ENCODE peak calls at places on chromosome 17, in ten cellular contexts. T, W, P, X, I, N, E, J, U and C are unnamed samples.

GRCh38 chr17:50055055-50055425 is 870 bp upstream of the ITGA3 start:
- DNase-seq in T (peak; percentile 34), W (peak; percentile 22), P (peak; percentile 53), X (peak; percentile 34), I (peak; percentile 96), N (peak; percentile 68), E (no peak), J (no peak), U (peak; percentile 87), C (no peak)

GRCh38 chr17:2945299-2945698 is 118.1 kb downstream of the OR1D5 start:
- DNase-seq in T (no peak), W (no peak), P (no peak), X (no peak), I (no peak), N (no peak), E (no peak), J (no peak), U (no peak), C (no peak)

GRCh38 chr17:46943511-46944393 is 20.8 kb downstream of the GOSR2 start:
- DNase-seq in T (peak; percentile 62), W (no peak), P (no peak), X (no peak), I (peak; percentile 77), N (peak; percentile 13), E (peak; percentile 8), J (no peak), U (peak; percentile 18), C (no peak)

GRCh38 chr17:45792995-45793755 is 9.1 kb downstream of the CRHR1 start:
- DNase-seq in T (no peak), W (no peak), P (no peak), X (no peak), I (no peak), N (no peak), E (no peak), J (no peak), U (no peak), C (no peak)

GRCh38 chr17:58083491-58084316 is 485 bp downstream of the DYNLL2 start:
- DNase-seq in T (peak; percentile 51), W (peak; percentile 81), P (peak; percentile 89), X (peak; percentile 38), I (peak; percentile 71), N (no peak), E (peak; percentile 48), J (peak; percentile 40), U (no peak), C (peak; percentile 80)

GRCh38 chr17:4953461-4953961 is 2.6 kb downstream of the ENO3 start:
- DNase-seq in T (no peak), W (no peak), P (peak; percentile 66), X (no peak), I (peak; percentile 88), N (no peak), E (no peak), J (no peak), U (peak; percentile 72), C (no peak)

GRCh38 chr17:59916446-59916845 is 23.5 kb downstream of the RPS6KB1 start:
- DNase-seq in T (no peak), W (no peak), P (no peak), X (no peak), I (no peak), N (no peak), E (no peak), J (no peak), U (no peak), C (no peak)

GRCh38 chr17:19281161-19281560 is 44.0 kb downstream of the EPN2 start:
- DNase-seq in T (no peak), W (no peak), P (no peak), X (no peak), I (no peak), N (no peak), E (no peak), J (no peak), U (no peak), C (no peak)

GRCh38 chr17:76645481-76645880 is 1.9 kb upstream of the ST6GALNAC1 start:
- DNase-seq in T (no peak), W (no peak), P (no peak), X (no peak), I (peak; percentile 28), N (no peak), E (no peak), J (no peak), U (peak; percentile 42), C (no peak)

GRCh38 chr17:41199421-41200098 is 9.9 kb downstream of the KRTAP9-1 start:
- DNase-seq in T (no peak), W (no peak), P (no peak), X (no peak), I (no peak), N (no peak), E (no peak), J (no peak), U (no peak), C (no peak)